ENCODE peak calls at places on chromosomes 1 and 21, in four cellular contexts. Q, X, P and H are unnamed samples.

GRCh38 chr1:15056515-15057285 is 96.8 kb upstream of the TMEM51 start:
- DNase-seq in P (no peak), X (peak; percentile 31), Q (no peak), H (no peak)

GRCh38 chr21:37451446-37451845 is 84.9 kb downstream of the DYRK1A start:
- DNase-seq in Q (no peak), P (no peak), X (no peak), H (no peak)

GRCh38 chr1:70627910-70628309 is 216.8 kb downstream of the CTH start:
- DNase-seq in Q (no peak), X (no peak), P (no peak), H (no peak)

GRCh38 chr1:188889166-188889565 is 1588.5 kb downstream of the BRINP3 start:
- DNase-seq in P (no peak), X (no peak), Q (no peak), H (no peak)

GRCh38 chr1:177246710-177247588 is 76.2 kb downstream of the BRINP2 start:
- DNase-seq in P (no peak), Q (no peak), X (peak; percentile 32), H (no peak)

GRCh38 chr1:9108056-9108665 is 20.7 kb downstream of the GPR157 start:
- DNase-seq in P (no peak), X (no peak), Q (no peak), H (no peak)

GRCh38 chr1:39825432-39825941 is 36.8 kb upstream of the BMP8B start:
- DNase-seq in P (no peak), X (no peak), Q (no peak), H (no peak)

GRCh38 chr1:53592521-53592982 is 133.4 kb downstream of the DMRTB1 start:
- DNase-seq in Q (no peak), P (no peak), X (peak; percentile 65), H (no peak)

GRCh38 chr1:192491804-192492554 is 83.6 kb upstream of the RGS1 start:
- DNase-seq in P (no peak), X (peak; percentile 36), Q (no peak), H (no peak)

GRCh38 chr1:60388092-60388987 is 314.8 kb upstream of the C1orf87 start:
- DNase-seq in X (peak; percentile 86), Q (no peak), P (no peak), H (no peak)

GRCh38 chr1:194296201-194296600 is 1109.8 kb upstream of the B3GALT2 start:
- DNase-seq in Q (no peak), X (no peak), P (no peak), H (no peak)

GRCh38 chr1:41319106-41319755 is 42.0 kb upstream of the FOXO6 start:
- DNase-seq in P (no peak), X (no peak), Q (no peak), H (no peak)

GRCh38 chr1:67052741-67053534 is 1.0 kb downstream of the SLC35D1 start:
- DNase-seq in X (peak; percentile 46), Q (peak; percentile 39), P (no peak), H (peak; percentile 13)

GRCh38 chr1:2303781-2304180 is 75.7 kb downstream of the SKI start:
- DNase-seq in X (no peak), Q (no peak), P (no peak), H (no peak)

GRCh38 chr1:15282810-15283474 is 35.9 kb downstream of the FHAD1 start:
- DNase-seq in X (no peak), Q (no peak), P (no peak), H (no peak)

GRCh38 chr1:217717959-217718358 is 86.8 kb downstream of the SPATA17 start:
- DNase-seq in P (no peak), X (no peak), Q (no peak), H (no peak)

GRCh38 chr21:41620982-41621381 is 113.0 kb upstream of the TMPRSS2 start:
- DNase-seq in Q (no peak), P (no peak), X (peak; percentile 46), H (no peak)

GRCh38 chr1:66271904-66272254 is 262.1 kb upstream of the SGIP1 start:
- DNase-seq in Q (no peak), P (no peak), X (peak; percentile 67), H (peak; percentile 56)

GRCh38 chr1:98205291-98206017 is 284.6 kb upstream of the DPYD start:
- DNase-seq in X (no peak), P (no peak), Q (no peak), H (no peak)

GRCh38 chr1:15911927-15912326 is 64.0 kb downstream of the ZBTB17 start:
- DNase-seq in Q (no peak), P (no peak), X (no peak), H (no peak)

GRCh38 chr1:10686404-10687040 is 109.9 kb downstream of the CASZ1 start:
- DNase-seq in Q (no peak), P (no peak), X (no peak), H (no peak)

GRCh38 chr1:169550294-169550693 is 36.0 kb downstream of the F5 start:
- DNase-seq in X (peak; percentile 77), Q (peak; percentile 53), P (no peak), H (no peak)

GRCh38 chr1:94608142-94608851 is 66.7 kb upstream of the F3 start:
- DNase-seq in X (no peak), P (no peak), Q (no peak), H (no peak)

GRCh38 chr1:177181280-177181630 is 10.5 kb downstream of the BRINP2 start:
- DNase-seq in Q (no peak), P (no peak), X (no peak), H (no peak)

GRCh38 chr1:86429122-86429725 is 5.3 kb downstream of the CLCA2 start:
- DNase-seq in X (peak; percentile 31), P (no peak), Q (no peak), H (no peak)

GRCh38 chr1:100187912-100188311 is 9.9 kb upstream of the LRRC39 start:
- DNase-seq in X (peak; percentile 90), Q (no peak), P (no peak), H (no peak)

GRCh38 chr21:37257526-37257966 is 9.6 kb downstream of the VPS26C start:
- DNase-seq in P (no peak), X (peak; percentile 44), Q (no peak), H (no peak)

GRCh38 chr1:157496121-157496526 is 56.2 kb downstream of the FCRL5 start:
- DNase-seq in P (no peak), X (peak; percentile 46), Q (peak; percentile 59), H (no peak)

GRCh38 chr1:248361111-248361715 is at the start of gene OR2T4:
- DNase-seq in X (no peak), P (no peak), Q (no peak), H (no peak)

GRCh38 chr1:6591222-6591621 is 11.4 kb downstream of the ZBTB48 start:
- DNase-seq in Q (no peak), P (no peak), X (no peak), H (no peak)

GRCh38 chr1:21638531-21639341 is 30.4 kb downstream of the RAP1GAP start:
- DNase-seq in Q (no peak), P (no peak), X (no peak), H (peak; percentile 66)

GRCh38 chr1:18486195-18486594 is 5.5 kb downstream of the KLHDC7A start:
- DNase-seq in P (no peak), Q (peak; percentile 41), X (no peak), H (no peak)

GRCh38 chr1:82225407-82226197 is 424.9 kb downstream of the ADGRL2 start:
- DNase-seq in X (peak; percentile 83), Q (no peak), P (no peak), H (no peak)

GRCh38 chr1:34113362-34113761 is 51.7 kb downstream of the CSMD2 start:
- DNase-seq in P (no peak), X (no peak), Q (peak; percentile 51), H (no peak)

GRCh38 chr21:37375866-37376574 is 9.4 kb downstream of the DYRK1A start:
- DNase-seq in Q (no peak), X (no peak), P (no peak), H (no peak)

GRCh38 chr1:208254376-208254775 is 10.2 kb upstream of the PLXNA2 start:
- DNase-seq in Q (no peak), P (no peak), X (no peak), H (no peak)

GRCh38 chr1:221810406-221810805 is 68.5 kb upstream of the DUSP10 start:
- DNase-seq in X (peak; percentile 42), Q (no peak), P (no peak), H (no peak)

GRCh38 chr1:180221461-180221860 is 8.6 kb upstream of the LHX4 start:
- DNase-seq in X (no peak), Q (no peak), P (no peak), H (no peak)

GRCh38 chr21:27424601-27425000 is 457.7 kb upstream of the ADAMTS5 start:
- DNase-seq in Q (no peak), X (peak; percentile 61), P (no peak), H (no peak)

GRCh38 chr1:162538815-162539431 is 22.6 kb upstream of the UAP1 start:
- DNase-seq in X (peak; percentile 88), Q (no peak), P (no peak), H (peak; percentile 76)